ENCODE peak calls at places on chromosomes 7 and 10, in four cellular contexts. T, L, W and F are unnamed samples.
A peak's percentile ranks its signal among the peaks of the same experiment; 100 is the strongest.

GRCh38 chr10:24406809-24407483 is 198.0 kb downstream of the KIAA1217 start:
- DNase-seq in T (no peak), L (no peak), W (no peak), F (no peak)

GRCh38 chr7:118080947-118081346 is 103.0 kb upstream of the LSM8 start:
- DNase-seq in T (peak; percentile 50), L (peak; percentile 21), W (peak; percentile 25), F (peak; percentile 16)

GRCh38 chr10:115082521-115082920 is 10.6 kb upstream of the ATRNL1 start:
- DNase-seq in T (no peak), L (no peak), W (no peak), F (no peak)

GRCh38 chr10:101001225-101002035 is 1.8 kb downstream of the LZTS2 start:
- DNase-seq in T (no peak), L (no peak), W (peak; percentile 79), F (peak; percentile 67)

GRCh38 chr10:70780772-70781171 is 4.4 kb downstream of the TBATA start:
- DNase-seq in T (no peak), L (no peak), W (no peak), F (no peak)

GRCh38 chr10:133100706-133101463 is 13.2 kb downstream of the ADGRA1 start:
- DNase-seq in T (peak; percentile 94), L (peak; percentile 31), W (peak; percentile 31), F (no peak)

GRCh38 chr7:33716581-33717477 is 188.5 kb upstream of the BMPER start:
- DNase-seq in T (peak; percentile 34), L (peak; percentile 32), W (no peak), F (no peak)

GRCh38 chr7:5711419-5711818 is 70.0 kb downstream of the RNF216 start:
- DNase-seq in T (no peak), L (no peak), W (no peak), F (no peak)

GRCh38 chr10:23344251-23344841 is at the start of gene C10orf67:
- DNase-seq in T (peak; percentile 60), L (peak; percentile 53), W (peak; percentile 23), F (peak; percentile 26)

GRCh38 chr7:18866359-18867036 is 250.9 kb downstream of the TWIST1 start:
- DNase-seq in T (peak; percentile 8), L (no peak), W (peak; percentile 34), F (peak; percentile 38)

GRCh38 chr7:22786290-22786932 is 36.2 kb downstream of the TOMM7 start:
- DNase-seq in T (no peak), L (no peak), W (peak; percentile 38), F (no peak)

GRCh38 chr10:5105626-5106025 is 11.4 kb downstream of the AKR1C3 start:
- DNase-seq in T (no peak), L (no peak), W (no peak), F (no peak)

GRCh38 chr10:21811245-21811585 is 192.3 kb downstream of the DNAJC1 start:
- DNase-seq in T (no peak), L (no peak), W (no peak), F (no peak)

GRCh38 chr10:77189056-77189455 is 448.6 kb downstream of the KCNMA1 start:
- DNase-seq in T (no peak), L (no peak), W (no peak), F (no peak)

GRCh38 chr10:133134411-133135115 is 25.5 kb upstream of the KNDC1 start:
- DNase-seq in T (no peak), L (no peak), W (no peak), F (no peak)

GRCh38 chr7:151424799-151425198 is 15.0 kb upstream of the WDR86 start:
- DNase-seq in T (no peak), L (no peak), W (no peak), F (no peak)

GRCh38 chr10:101538481-101538880 is 49.6 kb downstream of the POLL start:
- DNase-seq in T (no peak), L (no peak), W (no peak), F (no peak)

GRCh38 chr10:64529003-64529350 is 1007.8 kb downstream of the REEP3 start:
- DNase-seq in T (no peak), L (no peak), W (no peak), F (no peak)

GRCh38 chr7:17564678-17565209 is 266.3 kb downstream of the AHR start:
- DNase-seq in T (no peak), L (no peak), W (no peak), F (no peak)

GRCh38 chr10:311901-312665 is 176.8 kb downstream of the ZMYND11 start:
- DNase-seq in T (no peak), L (no peak), W (no peak), F (no peak)

GRCh38 chr10:58384536-58384998 is 643 bp upstream of the TFAM start:
- DNase-seq in T (no peak), L (no peak), W (no peak), F (no peak)

GRCh38 chr10:7561216-7561893 is 105.4 kb downstream of the ITIH5 start:
- DNase-seq in T (peak; percentile 41), L (no peak), W (peak; percentile 25), F (no peak)

GRCh38 chr7:28411876-28412662 is at the start of gene CREB5:
- DNase-seq in T (no peak), L (no peak), W (no peak), F (no peak)

GRCh38 chr7:67696124-67696523 is 699.5 kb downstream of the TYW1 start:
- DNase-seq in T (no peak), L (no peak), W (no peak), F (no peak)

GRCh38 chr7:151271699-151272355 is 23.3 kb upstream of the SMARCD3 start:
- DNase-seq in T (no peak), L (no peak), W (peak; percentile 48), F (peak; percentile 51)

GRCh38 chr10:69088471-69088769 is 517 bp downstream of the SRGN start:
- DNase-seq in T (no peak), L (no peak), W (no peak), F (no peak)